ENCODE peak calls at places on chromosomes 7 and 10, in six cellular contexts. T is adipocyte, M is cardiac fibroblast, Y is neuronal stem cell, C is A673, A is PC-3. B is an unnamed sample.

GRCh38 chr7:158957921-158958471 is 101.6 kb downstream of the DYNC2I1 start:
- DNase-seq in M (no peak), C (no peak), T (no peak), A (peak), Y (no peak), B (no peak)

GRCh38 chr10:48231178-48231577 is 43.3 kb downstream of the FRMPD2 start:
- DNase-seq in Y (no peak), C (no peak), M (no peak), T (no peak), A (no peak), B (no peak)

GRCh38 chr10:2760736-2761135 is 306.6 kb upstream of the PFKP start:
- DNase-seq in Y (no peak), A (no peak), M (no peak), T (no peak), C (peak), B (no peak)

GRCh38 chr10:90407116-90407515 is 450.7 kb downstream of the HTR7 start:
- DNase-seq in M (peak), T (peak), Y (no peak), C (no peak), A (peak), B (no peak)

GRCh38 chr7:27192546-27193334 is 7.2 kb downstream of the HOXA13 start:
- DNase-seq in T (peak), Y (no peak), M (no peak), C (no peak), A (peak), B (no peak)

GRCh38 chr10:24385776-24386175 is 176.8 kb downstream of the KIAA1217 start:
- DNase-seq in Y (no peak), M (peak), T (peak), A (no peak), C (no peak), B (no peak)

GRCh38 chr10:95256268-95256667 is 34.5 kb downstream of the PDLIM1 start:
- DNase-seq in A (no peak), T (no peak), C (no peak), Y (no peak), M (no peak), B (no peak)

GRCh38 chr7:43441217-43441616 is 141.7 kb upstream of the STK17A start:
- DNase-seq in C (no peak), T (no peak), Y (no peak), A (no peak), M (no peak), B (no peak)

GRCh38 chr10:6348091-6348862 is 145.5 kb downstream of the PFKFB3 start:
- DNase-seq in C (peak), M (no peak), Y (no peak), T (no peak), A (no peak), B (peak)

GRCh38 chr10:112952282-112952991 is 2.4 kb downstream of the TCF7L2 start:
- DNase-seq in T (peak), A (no peak), Y (no peak), M (peak), C (peak), B (no peak)

GRCh38 chr7:131521651-131522163 is 34.7 kb downstream of the PODXL start:
- DNase-seq in M (no peak), C (no peak), A (peak), Y (no peak), T (peak), B (no peak)

GRCh38 chr10:82827901-82828300 is 952.9 kb downstream of the NRG3 start:
- DNase-seq in M (no peak), A (no peak), C (no peak), Y (no peak), T (no peak), B (no peak)

GRCh38 chr10:86960003-86960862 is 1.8 kb downstream of the SNCG start:
- DNase-seq in M (peak), C (peak), A (peak), T (peak), Y (no peak), B (no peak)

GRCh38 chr7:19202599-19202998 is 57.4 kb upstream of the FERD3L start:
- DNase-seq in A (no peak), T (no peak), M (no peak), C (no peak), Y (no peak), B (no peak)

GRCh38 chr7:7681191-7681935 is 37.0 kb downstream of the RPA3 start:
- DNase-seq in A (peak), C (peak), M (peak), Y (peak), T (peak), B (peak)

GRCh38 chr10:30166929-30167328 is 107.5 kb upstream of the JCAD start:
- DNase-seq in A (no peak), M (no peak), T (no peak), Y (no peak), C (no peak), B (no peak)

GRCh38 chr7:24573554-24574338 is 494 bp downstream of the PALS2 start:
- DNase-seq in A (peak), M (peak), T (peak), C (peak), Y (peak), B (no peak)

GRCh38 chr7:85554294-85554877 is 367.5 kb upstream of the SEMA3D start:
- DNase-seq in Y (peak), A (peak), M (peak), T (peak), C (peak), B (peak)

GRCh38 chr10:110865804-110866482 is 5.8 kb upstream of the PDCD4 start:
- DNase-seq in T (peak), C (no peak), M (no peak), Y (no peak), A (no peak), B (no peak)
- H3K4me3 ChIP-seq in T (peak), C (no peak), M (no peak), Y (no peak), A (peak), B (no peak)

GRCh38 chr7:104794154-104794553 is 219.9 kb upstream of the KMT2E start:
- DNase-seq in C (no peak), A (peak), M (no peak), Y (no peak), T (no peak), B (no peak)

GRCh38 chr7:104795616-104796398 is 218.2 kb upstream of the KMT2E start:
- DNase-seq in T (no peak), Y (no peak), M (peak), A (peak), C (no peak), B (no peak)

GRCh38 chr7:104793066-104793465 is 220.9 kb upstream of the KMT2E start:
- DNase-seq in A (no peak), Y (no peak), C (no peak), M (peak), T (no peak), B (no peak)

GRCh38 chr7:104794589-104794988 is 219.4 kb upstream of the KMT2E start:
- DNase-seq in M (no peak), Y (no peak), A (no peak), T (no peak), C (no peak), B (no peak)

GRCh38 chr7:104795086-104795485 is 218.9 kb upstream of the KMT2E start:
- DNase-seq in M (no peak), A (no peak), T (no peak), C (no peak), Y (no peak), B (no peak)
- H3K4me3 ChIP-seq in M (no peak), A (no peak), T (no peak), C (no peak), Y (no peak), B (no peak)

GRCh38 chr7:87213252-87213651 is 6.3 kb downstream of the TMEM243 start:
- DNase-seq in C (no peak), T (no peak), M (no peak), Y (no peak), A (no peak), B (no peak)

GRCh38 chr7:87212478-87212877 is 7.1 kb downstream of the TMEM243 start:
- DNase-seq in M (no peak), A (no peak), C (no peak), Y (no peak), T (no peak), B (no peak)

GRCh38 chr7:87213801-87214200 is 5.7 kb downstream of the TMEM243 start:
- DNase-seq in Y (no peak), A (no peak), C (peak), M (no peak), T (no peak), B (no peak)

GRCh38 chr7:87216701-87217508 is 2.6 kb downstream of the TMEM243 start:
- DNase-seq in C (peak), M (no peak), Y (no peak), T (no peak), A (no peak), B (peak)

DNA sequence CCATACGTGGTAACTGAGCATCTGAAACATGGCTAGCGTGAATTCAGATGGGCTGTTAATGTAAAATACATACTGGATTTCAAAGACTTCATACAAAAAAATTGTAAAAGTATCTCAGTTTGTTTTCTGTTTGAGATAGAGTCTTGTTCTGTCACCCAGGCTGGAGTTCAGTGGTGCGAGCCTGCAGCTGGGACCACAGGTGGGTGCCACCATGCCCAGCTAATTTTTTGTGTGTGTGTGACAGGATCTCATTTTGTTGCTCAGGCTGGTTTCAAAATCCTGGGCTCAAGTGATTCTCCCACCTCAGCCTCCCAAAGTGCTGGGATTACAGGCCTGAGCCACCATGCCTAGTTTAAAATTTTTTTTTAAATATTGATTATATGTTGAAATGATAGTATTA is 4.5 kb downstream of the TMEM243 start:
- DNase-seq in A (no peak), M (no peak), T (no peak), Y (no peak), C (no peak), B (no peak)
- H3K4me3 ChIP-seq in A (no peak), M (no peak), T (no peak), Y (no peak), C (no peak), B (no peak)

GRCh38 chr7:76048668-76048988 is 722 bp downstream of the MDH2 start:
- DNase-seq in T (no peak), C (peak), A (peak), M (no peak), Y (no peak), B (no peak)
- H3K4me3 ChIP-seq in T (peak), C (peak), A (peak), M (peak), Y (peak), B (peak)

GRCh38 chr7:17988136-17988535 is 39.5 kb downstream of the PRPS1L1 start:
- DNase-seq in Y (no peak), A (no peak), M (no peak), C (no peak), T (no peak), B (no peak)
- H3K4me3 ChIP-seq in Y (no peak), A (no peak), M (no peak), C (no peak), T (no peak), B (no peak)

GRCh38 chr7:137992738-137993394 is 9.0 kb downstream of the CREB3L2 start:
- DNase-seq in M (peak), T (peak), Y (no peak), A (no peak), C (no peak), B (no peak)
- H3K4me3 ChIP-seq in M (no peak), T (peak), Y (no peak), A (no peak), C (no peak), B (no peak)

DNA sequence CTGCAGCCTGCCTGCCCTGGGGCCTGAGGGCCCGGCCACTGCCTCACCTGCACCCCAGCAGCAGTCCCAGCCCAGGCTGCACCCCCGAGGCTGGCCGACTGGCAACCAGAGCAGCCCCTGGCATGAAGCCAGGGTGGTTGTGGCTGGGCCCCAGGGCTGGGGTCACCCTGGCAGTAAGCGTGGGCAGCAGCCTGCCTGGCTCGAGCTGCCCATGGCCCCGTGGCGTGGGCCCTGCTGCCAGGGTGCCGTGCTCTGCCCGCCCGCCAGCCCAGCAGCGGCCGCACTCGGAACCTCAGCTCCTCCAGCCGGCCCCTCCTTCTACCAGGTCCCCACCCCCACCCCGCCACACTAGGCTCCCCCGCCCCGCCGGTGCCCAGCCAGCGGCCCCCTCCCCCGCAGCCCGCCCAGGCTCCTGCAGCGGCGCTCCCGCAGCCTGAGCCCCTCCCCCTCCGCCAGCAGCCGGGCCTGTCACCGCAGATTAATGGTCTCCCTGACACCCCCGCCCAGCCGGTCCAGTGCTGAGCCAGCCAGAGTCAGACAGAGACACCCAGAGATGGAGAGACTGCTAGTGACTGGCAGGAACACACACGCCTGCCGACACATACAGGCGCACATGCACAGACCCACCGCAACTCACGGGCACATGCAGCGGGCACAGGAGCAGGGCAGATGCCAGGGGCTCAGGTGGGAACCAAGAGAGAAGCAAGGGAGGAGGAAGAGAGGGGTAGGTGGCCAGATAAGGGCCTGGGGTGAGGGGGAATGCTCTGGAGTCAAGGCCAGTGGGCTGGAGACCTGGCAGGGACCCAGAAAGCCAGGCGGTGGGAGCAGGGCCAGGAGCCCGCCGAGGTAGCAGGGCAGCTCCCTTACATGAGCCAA is 22.4 kb downstream of the KCNH2 start:
- DNase-seq in T (no peak), C (no peak), A (no peak), M (no peak), Y (no peak), B (no peak)
- H3K4me3 ChIP-seq in T (no peak), C (no peak), A (no peak), M (no peak), Y (no peak), B (no peak)

DNA sequence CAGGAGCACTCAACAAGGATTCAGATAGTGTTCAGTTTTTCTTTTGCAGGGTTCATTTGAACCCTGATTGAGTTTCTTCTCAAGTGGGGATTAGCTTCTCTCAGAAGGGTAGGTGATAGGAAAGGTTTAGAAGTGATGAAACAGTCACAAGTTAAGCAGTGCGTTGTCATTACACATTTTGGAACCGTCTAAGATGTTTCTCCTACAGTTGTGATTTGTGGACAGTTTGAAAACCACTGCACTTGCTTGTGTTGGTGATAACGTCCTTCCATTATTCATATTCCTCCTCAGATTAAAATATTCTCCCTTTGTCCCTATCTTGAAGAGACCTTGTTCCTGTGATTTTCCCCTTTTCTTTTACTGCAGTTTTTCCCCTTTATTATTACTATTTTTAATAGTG is 2.8 kb downstream of the STMP1 start:
- DNase-seq in A (no peak), C (no peak), Y (no peak), M (no peak), T (no peak), B (no peak)
- H3K4me3 ChIP-seq in A (no peak), C (no peak), Y (no peak), M (no peak), T (no peak), B (no peak)

DNA sequence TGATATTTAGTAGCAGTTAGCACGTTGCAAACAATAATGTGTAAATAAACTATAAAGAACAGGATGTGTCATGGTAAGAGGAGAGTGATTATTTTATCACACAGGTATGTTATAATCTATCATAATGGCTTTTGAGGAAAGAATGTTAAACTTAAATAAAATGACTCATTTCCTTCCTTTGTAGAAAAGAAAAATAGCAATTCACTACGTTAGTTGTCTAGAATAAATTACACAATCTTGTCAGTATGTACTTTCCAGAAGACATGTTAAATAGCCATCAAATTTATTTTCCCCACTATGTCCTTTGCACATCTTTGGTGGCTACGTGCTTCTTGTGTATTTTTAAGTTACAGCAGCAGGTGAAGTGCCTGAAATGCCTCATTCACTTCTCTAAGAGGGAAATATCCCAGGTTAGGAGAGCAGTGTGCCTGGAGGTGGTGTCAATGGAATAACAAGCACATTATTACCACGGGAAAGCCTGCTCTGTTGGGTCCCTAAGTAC is 133.8 kb downstream of the SEMA3A start:
- DNase-seq in T (peak), Y (no peak), C (peak), A (peak), M (peak), B (peak)
- H3K4me3 ChIP-seq in T (no peak), Y (no peak), C (no peak), A (peak), M (no peak), B (no peak)

DNA sequence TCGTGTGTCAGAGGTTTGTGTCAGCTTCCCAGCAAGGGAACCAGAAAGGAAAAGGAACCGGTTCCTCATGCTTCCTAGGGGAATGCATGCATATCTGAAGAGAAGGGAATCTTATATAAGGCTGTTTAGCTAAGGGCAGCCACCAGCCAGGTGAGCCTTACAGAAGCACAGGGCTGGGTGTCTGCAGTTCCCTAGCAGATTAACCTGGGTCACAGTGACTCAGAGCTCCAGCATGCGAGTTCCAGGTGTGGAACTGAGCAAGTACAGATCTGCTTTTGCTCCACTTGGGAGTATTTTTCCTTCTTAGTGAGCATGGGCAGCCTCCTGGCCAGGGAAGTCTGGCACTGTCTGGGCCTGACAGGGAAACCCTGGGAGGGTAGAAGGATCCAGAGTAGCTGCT is 957 bp upstream of the ANKRD2 start:
- DNase-seq in M (no peak), T (no peak), A (peak), Y (no peak), C (no peak), B (no peak)
- H3K4me3 ChIP-seq in M (no peak), T (no peak), A (no peak), Y (no peak), C (no peak), B (no peak)

B was measured in epithelial cell of proximal tubule.